ENCODE peak calls at places on chromosomes 6 and 20, in five cellular contexts. X, G, Q, T and S are unnamed samples.
A peak's percentile ranks its signal among the peaks of the same experiment; 100 is the strongest.

GRCh38 chr6:22082278-22082677 is 214.6 kb downstream of the PRL start:
- DNase-seq in X (no peak), G (no peak), Q (no peak), T (no peak), S (no peak)

GRCh38 chr6:71468841-71469750 is 180.5 kb downstream of the OGFRL1 start:
- DNase-seq in X (peak; percentile 80), G (no peak), Q (no peak), T (peak; percentile 53), S (no peak)

GRCh38 chr6:94323853-94324252 is 904.5 kb upstream of the EPHA7 start:
- DNase-seq in X (no peak), G (no peak), Q (no peak), T (peak; percentile 1), S (no peak)

GRCh38 chr20:14951707-14952106 is 614.3 kb upstream of the FLRT3 start:
- DNase-seq in X (no peak), G (no peak), Q (no peak), T (peak; percentile 1), S (no peak)

GRCh38 chr6:62265906-62266305 is 20.1 kb downstream of the KHDRBS2 start:
- DNase-seq in X (no peak), G (no peak), Q (no peak), T (no peak), S (no peak)

GRCh38 chr6:74946961-74947360 is 258.9 kb downstream of the COL12A1 start:
- DNase-seq in X (no peak), G (no peak), Q (no peak), T (no peak), S (no peak)

GRCh38 chr6:85594197-85594930 is 706 bp upstream of the SNX14 start:
- DNase-seq in X (no peak), G (no peak), Q (no peak), T (no peak), S (peak; percentile 44)

GRCh38 chr20:41141153-41141815 is 3.9 kb downstream of the PLCG1 start:
- DNase-seq in X (no peak), G (no peak), Q (peak; percentile 78), T (no peak), S (no peak)

GRCh38 chr6:69961251-69961650 is 94.9 kb downstream of the COL19A1 start:
- DNase-seq in X (no peak), G (no peak), Q (no peak), T (no peak), S (no peak)

GRCh38 chr6:89260310-89260709 is 43.2 kb upstream of the GABRR1 start:
- DNase-seq in X (no peak), G (no peak), Q (no peak), T (no peak), S (no peak)

GRCh38 chr6:56370127-56370540 is 122.8 kb upstream of the COL21A1 start:
- DNase-seq in X (peak; percentile 90), G (no peak), Q (peak; percentile 57), T (peak; percentile 58), S (no peak)

GRCh38 chr6:137264308-137265075 is 45.3 kb upstream of the IFNGR1 start:
- DNase-seq in X (no peak), G (no peak), Q (no peak), T (no peak), S (no peak)

GRCh38 chr6:11096109-11096508 is 2.5 kb downstream of the SMIM13 start:
- DNase-seq in X (no peak), G (no peak), Q (no peak), T (peak; percentile 57), S (no peak)

GRCh38 chr6:39770476-39770875 is 21.7 kb upstream of the DAAM2 start:
- DNase-seq in X (no peak), G (no peak), Q (no peak), T (no peak), S (no peak)

GRCh38 chr6:29705389-29706231 is 17.6 kb upstream of the HLA-F start:
- DNase-seq in X (no peak), G (no peak), Q (no peak), T (peak; percentile 47), S (no peak)

GRCh38 chr6:105458061-105458460 is 55.2 kb upstream of the PREP start:
- DNase-seq in X (no peak), G (no peak), Q (no peak), T (no peak), S (no peak)

GRCh38 chr6:69705954-69706353 is 90.9 kb downstream of the LMBRD1 start:
- DNase-seq in X (no peak), G (no peak), Q (no peak), T (no peak), S (no peak)

GRCh38 chr20:61414455-61414991 is 162.5 kb downstream of the CDH4 start:
- DNase-seq in X (no peak), G (no peak), Q (no peak), T (no peak), S (no peak)

GRCh38 chr6:100633096-100633766 is 168.5 kb upstream of the SIM1 start:
- DNase-seq in X (no peak), G (no peak), Q (no peak), T (peak; percentile 29), S (no peak)

GRCh38 chr6:123529058-123529457 is 107.7 kb downstream of the TRDN start:
- DNase-seq in X (no peak), G (no peak), Q (no peak), T (no peak), S (no peak)

GRCh38 chr6:68194846-68195478 is 440.1 kb upstream of the ADGRB3 start:
- DNase-seq in X (no peak), G (no peak), Q (no peak), T (no peak), S (no peak)

GRCh38 chr6:34587325-34587724 is 31.2 kb upstream of the SPDEF start:
- DNase-seq in X (no peak), G (no peak), Q (no peak), T (peak; percentile 40), S (no peak)

GRCh38 chr6:38391206-38391908 is 248.4 kb downstream of the BTBD9 start:
- DNase-seq in X (no peak), G (no peak), Q (no peak), T (no peak), S (no peak)

GRCh38 chr6:22072939-22073338 is 223.9 kb downstream of the PRL start:
- DNase-seq in X (no peak), G (no peak), Q (no peak), T (no peak), S (no peak)

GRCh38 chr6:127938701-127939100 is 37.8 kb upstream of the THEMIS start:
- DNase-seq in X (no peak), G (no peak), Q (no peak), T (no peak), S (peak; percentile 36)

GRCh38 chr20:37356387-37356786 is 10.4 kb downstream of the SRC start:
- DNase-seq in X (peak; percentile 93), G (no peak), Q (peak; percentile 52), T (peak; percentile 46), S (no peak)

GRCh38 chr20:37357481-37358365 is 11.8 kb downstream of the SRC start:
- DNase-seq in X (peak; percentile 68), G (no peak), Q (no peak), T (no peak), S (no peak)

GRCh38 chr20:37358366-37359150 is 12.6 kb downstream of the SRC start:
- DNase-seq in X (peak; percentile 78), G (no peak), Q (no peak), T (no peak), S (no peak)

GRCh38 chr20:37355252-37356180 is 9.6 kb downstream of the SRC start:
- DNase-seq in X (peak; percentile 63), G (no peak), Q (no peak), T (no peak), S (no peak)

DNA sequence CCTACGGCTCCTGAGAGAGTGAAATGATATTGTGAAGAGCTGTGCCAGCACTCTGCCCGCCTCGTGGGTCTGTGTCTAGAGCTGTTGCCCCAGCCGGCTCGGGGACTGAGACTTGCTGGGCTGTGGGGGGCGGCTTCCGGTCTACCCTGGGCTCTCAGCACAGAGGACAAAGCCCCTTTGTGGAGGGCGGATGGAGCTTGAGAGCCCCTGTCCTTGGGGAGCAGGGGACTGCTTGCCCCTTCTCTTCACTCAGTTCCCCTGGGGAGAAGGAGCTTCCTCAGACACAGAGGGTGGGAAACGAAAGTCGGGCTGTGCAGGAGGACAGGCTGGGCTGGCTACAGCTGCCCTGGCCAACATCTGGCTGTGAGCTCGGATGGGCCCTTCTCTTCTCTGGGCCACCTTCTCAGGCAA is 11.0 kb downstream of the SRC start:
- DNase-seq in X (peak; percentile 61), G (no peak), Q (no peak), T (no peak), S (no peak)
- H3K4me1 ChIP-seq in X (peaks cover 52% of the 10 kb centered on the region), G (no peaks in the 10 kb centered on the region), Q (no peaks in the 10 kb centered on the region), T (no peaks in the 10 kb centered on the region), S (no peaks in the 10 kb centered on the region)

GRCh38 chr6:115441671-115442070 is 619.0 kb downstream of the FRK start:
- DNase-seq in X (no peak), G (no peak), Q (no peak), T (no peak), S (no peak)

GRCh38 chr6:115444079-115444478 is 616.6 kb downstream of the FRK start:
- DNase-seq in X (no peak), G (no peak), Q (no peak), T (no peak), S (no peak)
- H3K27me3 ChIP-seq in X (no peaks in the 10 kb centered on the region), G (no peaks in the 10 kb centered on the region), Q (no peaks in the 10 kb centered on the region), T (no peaks in the 10 kb centered on the region), S (no peaks in the 10 kb centered on the region)

GRCh38 chr6:134464690-134465411 is 146.9 kb upstream of the SGK1 start:
- DNase-seq in X (no peak), G (no peak), Q (no peak), T (peak; percentile 33), S (no peak)
- H3K27ac ChIP-seq in X (no peak overlapping the region), G (no peak overlapping the region), Q (no peak overlapping the region), T (no peak overlapping the region), S (peak overlapping the region; percentile 25)

GRCh38 chr20:51434026-51434425 is 108.5 kb downstream of the NFATC2 start:
- DNase-seq in X (no peak), G (no peak), Q (no peak), T (no peak), S (no peak)
- H3K4me1 ChIP-seq in X (peaks cover 3% of the 10 kb centered on the region), G (peaks cover 17% of the 10 kb centered on the region), Q (peaks cover 4% of the 10 kb centered on the region), T (peaks cover 23% of the 10 kb centered on the region), S (no peaks in the 10 kb centered on the region)